ENCODE peak calls at places on chromosomes 11 and 22, in five cellular contexts. P, H, S, Y and D are unnamed samples.

GRCh38 chr11:64361659-64362058 is 2.7 kb downstream of the RPS6KA4 start:
- DNase-seq in P (no peak), S (no peak), Y (no peak), H (no peak), D (no peak)

GRCh38 chr22:39658367-39658766 is 87.8 kb downstream of the CACNA1I start:
- DNase-seq in S (no peak), P (no peak), Y (no peak), H (no peak), D (no peak)

GRCh38 chr22:46797355-46797754 is 34.9 kb downstream of the TBC1D22A start:
- DNase-seq in H (peak), Y (no peak), P (no peak), S (no peak), D (no peak)

GRCh38 chr22:46815896-46816721 is 53.7 kb downstream of the TBC1D22A start:
- DNase-seq in P (no peak), Y (no peak), H (no peak), S (no peak), D (no peak)

GRCh38 chr11:69816671-69817070 is 2.5 kb downstream of the FGF3 start:
- DNase-seq in H (no peak), S (no peak), P (no peak), Y (no peak), D (no peak)

GRCh38 chr11:44634401-44635281 is 69.2 kb downstream of the CD82 start:
- DNase-seq in S (no peak), P (no peak), H (peak), Y (peak), D (no peak)

GRCh38 chr11:3154001-3154599 is 11.0 kb downstream of the OSBPL5 start:
- DNase-seq in Y (no peak), H (no peak), S (no peak), P (no peak), D (no peak)

GRCh38 chr11:119476666-119477331 is 53.8 kb upstream of the THY1 start:
- DNase-seq in S (no peak), P (no peak), Y (no peak), H (no peak), D (no peak)

GRCh38 chr11:123381817-123382554 is 48.1 kb upstream of the GRAMD1B start:
- DNase-seq in P (peak), S (no peak), Y (no peak), H (no peak), D (no peak)

GRCh38 chr11:16136792-16137395 is 219.5 kb downstream of the SOX6 start:
- DNase-seq in P (no peak), Y (no peak), H (no peak), S (no peak), D (no peak)

GRCh38 chr22:39236321-39237275 is 8.2 kb downstream of the PDGFB start:
- DNase-seq in Y (peak), S (peak), H (no peak), P (no peak), D (no peak)

GRCh38 chr22:44530106-44530505 is 32.1 kb upstream of the RTL6 start:
- DNase-seq in S (no peak), H (no peak), Y (no peak), P (no peak), D (no peak)

GRCh38 chr22:24424901-24425775 is 2.3 kb upstream of the ADORA2A start:
- DNase-seq in P (no peak), Y (no peak), H (no peak), S (no peak), D (no peak)

GRCh38 chr11:122917311-122917710 is 34.8 kb downstream of the JHY start:
- DNase-seq in P (no peak), S (no peak), Y (peak), H (peak), D (no peak)

GRCh38 chr22:50700387-50701075 is 27.9 kb downstream of the SHANK3 start:
- DNase-seq in S (no peak), Y (no peak), H (no peak), P (no peak), D (no peak)

GRCh38 chr22:44260216-44261035 is 52.3 kb downstream of the SHISAL1 start:
- DNase-seq in S (no peak), Y (no peak), P (no peak), H (no peak), D (no peak)

GRCh38 chr11:35791088-35791958 is 128.7 kb downstream of the TRIM44 start:
- DNase-seq in S (no peak), P (no peak), H (no peak), Y (no peak), D (no peak)

GRCh38 chr11:32858731-32859130 is 29.0 kb downstream of the PRRG4 start:
- DNase-seq in Y (no peak), H (no peak), P (no peak), S (no peak), D (no peak)

GRCh38 chr11:69013009-69013951 is at the start of gene MRGPRF:
- DNase-seq in H (no peak), P (no peak), Y (no peak), S (no peak), D (no peak)

GRCh38 chr11:107232451-107232850 is 214.2 kb upstream of the GUCY1A2 start:
- DNase-seq in Y (no peak), P (no peak), S (no peak), H (no peak), D (no peak)

GRCh38 chr11:120079750-120080610 is 57.9 kb downstream of the TRIM29 start:
- DNase-seq in P (peak), H (no peak), Y (no peak), S (no peak), D (no peak)

GRCh38 chr11:11525283-11525682 is 96.5 kb downstream of the GALNT18 start:
- DNase-seq in P (no peak), S (no peak), H (no peak), Y (no peak), D (no peak)